ENCODE peak calls at places on chromosome 1, in five cellular contexts. S is HepG2, A is pancreas, D is A549, F is suprapubic skin. G is an unnamed sample.

GRCh38 chr1:20484526-20485462 is 1.2 kb downstream of the CAMK2N1 start:
- DNase-seq in S (no peak), A (peak; percentile 75), D (no peak), F (no peak), G (no peak)

GRCh38 chr1:186082235-186082937 is 292.7 kb downstream of the TPR start:
- DNase-seq in S (peak; percentile 73), A (no peak), D (no peak), F (peak; percentile 92), G (no peak)

GRCh38 chr1:12650001-12650421 is 6.1 kb downstream of the AADACL4 start:
- DNase-seq in S (no peak), A (no peak), D (no peak), F (no peak), G (no peak)

GRCh38 chr1:53348491-53349368 is 20.9 kb upstream of the LRP8 start:
- DNase-seq in S (no peak), A (no peak), D (no peak), F (peak; percentile 46), G (no peak)

GRCh38 chr1:1137256-1138045 is 21.6 kb upstream of the C1orf159 start:
- DNase-seq in S (no peak), A (no peak), D (no peak), F (no peak), G (no peak)

GRCh38 chr1:51792864-51793263 is 85.7 kb downstream of the NRDC start:
- DNase-seq in S (no peak), A (no peak), D (no peak), F (no peak), G (no peak)

GRCh38 chr1:59967141-59967697 is 40.6 kb upstream of the CYP2J2 start:
- DNase-seq in S (no peak), A (no peak), D (no peak), F (no peak), G (no peak)

GRCh38 chr1:167173516-167174184 is 47.0 kb upstream of the POU2F1 start:
- DNase-seq in S (no peak), A (no peak), D (no peak), F (no peak), G (no peak)

GRCh38 chr1:46508760-46509159 is 19.1 kb downstream of the DMBX1 start:
- DNase-seq in S (no peak), A (peak; percentile 16), D (no peak), F (no peak), G (no peak)

GRCh38 chr1:221841291-221841982 is 99.5 kb upstream of the DUSP10 start:
- DNase-seq in S (no peak), A (no peak), D (no peak), F (no peak), G (no peak)

GRCh38 chr1:155184835-155185782 is 11.5 kb downstream of the TRIM46 start:
- DNase-seq in S (no peak), A (peak; percentile 95), D (no peak), F (peak; percentile 66), G (no peak)

GRCh38 chr1:53295295-53295694 is 32.6 kb downstream of the LRP8 start:
- DNase-seq in S (no peak), A (no peak), D (no peak), F (no peak), G (no peak)

GRCh38 chr1:40948741-40949528 is 30.6 kb upstream of the CTPS1 start:
- DNase-seq in S (peak; percentile 77), A (no peak), D (peak; percentile 55), F (no peak), G (peak; percentile 70)

GRCh38 chr1:55353709-55354620 is 138.8 kb upstream of the USP24 start:
- DNase-seq in S (no peak), A (no peak), D (no peak), F (no peak), G (no peak)

GRCh38 chr1:226738421-226738994 is 574 bp downstream of the ITPKB start:
- DNase-seq in S (no peak), A (peak; percentile 77), D (no peak), F (no peak), G (no peak)

GRCh38 chr1:154129392-154129970 is 25.4 kb downstream of the NUP210L start:
- DNase-seq in S (no peak), A (no peak), D (no peak), F (no peak), G (no peak)

GRCh38 chr1:94619731-94620130 is 78.2 kb upstream of the F3 start:
- DNase-seq in S (no peak), A (no peak), D (no peak), F (no peak), G (no peak)

GRCh38 chr1:241837901-241838300 is 10.1 kb upstream of the EXO1 start:
- DNase-seq in S (no peak), A (no peak), D (no peak), F (no peak), G (no peak)

GRCh38 chr1:179155615-179156014 is 73.7 kb downstream of the TOR3A start:
- DNase-seq in S (no peak), A (no peak), D (no peak), F (no peak), G (no peak)

GRCh38 chr1:163265547-163265946 is 56.2 kb upstream of the NUF2 start:
- DNase-seq in S (no peak), A (no peak), D (no peak), F (no peak), G (no peak)

GRCh38 chr1:116232989-116233514 is 121.9 kb downstream of the MAB21L3 start:
- DNase-seq in S (no peak), A (no peak), D (no peak), F (no peak), G (no peak)

GRCh38 chr1:155309423-155310021 is 856 bp downstream of the FDPS start:
- DNase-seq in S (no peak), A (peak; percentile 89), D (no peak), F (no peak), G (no peak)

GRCh38 chr1:69567847-69568434 is at the start of gene LRRC7:
- DNase-seq in S (no peak), A (peak; percentile 77), D (no peak), F (peak; percentile 57), G (no peak)

GRCh38 chr1:231590453-231591198 is 36.0 kb upstream of the DISC1 start:
- DNase-seq in S (peak; percentile 44), A (no peak), D (peak; percentile 35), F (no peak), G (peak; percentile 48)

GRCh38 chr1:240190881-240191385 is 99.2 kb downstream of the FMN2 start:
- DNase-seq in S (peak; percentile 2), A (no peak), D (peak; percentile 63), F (no peak), G (no peak)

GRCh38 chr1:53148123-53148522 is 5.7 kb upstream of the SLC1A7 start:
- DNase-seq in S (no peak), A (no peak), D (no peak), F (no peak), G (no peak)

GRCh38 chr1:1122078-1122811 is 6.4 kb upstream of the C1orf159 start:
- DNase-seq in S (peak; percentile 52), A (peak; percentile 96), D (peak; percentile 76), F (no peak), G (peak; percentile 52)

GRCh38 chr1:56050911-56051310 is 528.5 kb downstream of the PLPP3 start:
- DNase-seq in S (no peak), A (no peak), D (no peak), F (no peak), G (no peak)

GRCh38 chr1:15994590-15995351 is 9.3 kb upstream of the SRARP start:
- DNase-seq in S (peak; percentile 56), A (peak; percentile 79), D (peak; percentile 64), F (peak; percentile 71), G (no peak)

GRCh38 chr1:106536741-106537140 is 519.7 kb upstream of the PRMT6 start:
- DNase-seq in S (no peak), A (no peak), D (no peak), F (no peak), G (no peak)

GRCh38 chr1:205330161-205330560 is 8.6 kb upstream of the NUAK2 start:
- DNase-seq in S (no peak), A (no peak), D (no peak), F (no peak), G (no peak)

GRCh38 chr1:6884652-6885153 is 99.4 kb downstream of the CAMTA1 start:
- DNase-seq in S (peak; percentile 20), A (no peak), D (no peak), F (no peak), G (no peak)

GRCh38 chr1:6889875-6890480 is 104.7 kb downstream of the CAMTA1 start:
- DNase-seq in S (peak; percentile 66), A (no peak), D (peak; percentile 14), F (no peak), G (no peak)

GRCh38 chr1:6888870-6889269 is 103.6 kb downstream of the CAMTA1 start:
- DNase-seq in S (no peak), A (no peak), D (no peak), F (no peak), G (no peak)

GRCh38 chr1:6890686-6891085 is 105.4 kb downstream of the CAMTA1 start:
- DNase-seq in S (no peak), A (no peak), D (no peak), F (no peak), G (no peak)

GRCh38 chr1:6888268-6888667 is 103.0 kb downstream of the CAMTA1 start:
- DNase-seq in S (no peak), A (no peak), D (no peak), F (no peak), G (no peak)
- H3K4me1 ChIP-seq in S (peaks cover 17% of the 10 kb centered on the region), A (no peaks in the 10 kb centered on the region), D (peaks cover 21% of the 10 kb centered on the region), F (no peaks in the 10 kb centered on the region), G (no peaks in the 10 kb centered on the region)

DNA sequence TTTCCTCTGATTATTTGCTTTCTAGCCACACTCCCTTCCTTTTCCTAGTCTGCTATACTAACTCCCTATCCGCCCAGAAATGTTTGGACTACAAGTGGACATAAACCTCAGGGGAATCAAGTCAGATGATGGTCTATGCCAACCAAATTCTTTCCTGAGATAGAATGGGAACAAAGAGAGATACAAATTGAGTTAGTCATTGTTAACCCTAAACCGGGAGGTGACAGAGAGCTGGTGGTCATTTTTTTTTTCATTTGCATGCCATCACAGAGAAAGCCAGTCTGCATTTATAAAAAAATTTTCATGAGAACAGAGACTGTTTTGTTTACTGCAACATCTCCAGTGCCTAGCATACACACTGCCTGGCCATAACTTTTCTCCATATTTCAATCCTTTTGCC is 35.0 kb downstream of the MYSM1 start:
- DNase-seq in S (no peak), A (no peak), D (no peak), F (no peak), G (no peak)
- H3K27ac ChIP-seq in S (no peak overlapping the region), A (no peak overlapping the region), D (no peak overlapping the region), F (no peak overlapping the region), G (no peak overlapping the region)

DNA sequence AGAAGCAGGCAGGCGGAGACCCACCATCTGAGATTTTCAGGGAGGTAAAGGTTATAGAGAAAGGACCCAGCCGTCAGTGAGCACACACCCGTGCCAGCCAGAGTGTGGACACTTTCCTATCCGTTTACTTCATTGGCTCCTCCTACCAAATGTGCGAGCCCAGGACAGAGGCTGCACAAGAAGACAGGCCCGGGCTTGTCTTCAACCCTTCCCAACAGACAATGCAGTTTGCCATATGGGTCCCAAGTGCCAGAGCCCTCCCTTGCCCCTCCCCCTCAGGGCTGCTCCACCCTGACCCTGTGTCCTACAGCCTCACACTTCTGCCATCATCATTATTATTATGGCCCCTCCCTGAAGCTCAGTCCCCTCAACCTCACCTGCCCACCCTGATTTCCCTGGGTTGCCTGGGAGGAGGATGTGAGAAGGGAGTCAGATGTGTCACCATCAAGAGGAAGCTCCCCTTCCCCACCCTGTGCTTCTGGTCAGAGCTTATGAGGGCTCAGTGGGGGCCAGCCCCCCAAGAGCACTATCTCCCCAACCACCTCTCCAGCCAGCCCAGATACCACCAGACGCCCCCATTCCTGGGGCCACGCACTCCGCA is 9.4 kb downstream of the LAPTM5 start:
- DNase-seq in S (no peak), A (peak; percentile 12), D (no peak), F (no peak), G (no peak)
- H3K4me1 ChIP-seq in S (peaks cover 72% of the 10 kb centered on the region), A (no peaks in the 10 kb centered on the region), D (peaks cover 9% of the 10 kb centered on the region), F (peaks cover 54% of the 10 kb centered on the region), G (no peaks in the 10 kb centered on the region)

GRCh38 chr1:112359961-112360767 is 35.9 kb upstream of the CTTNBP2NL start:
- DNase-seq in S (peak; percentile 25), A (no peak), D (no peak), F (peak; percentile 87), G (no peak)
- H3K27ac ChIP-seq in S (no peak overlapping the region), A (peak overlapping the region; percentile 33), D (no peak overlapping the region), F (peak overlapping the region; percentile 92), G (no peak overlapping the region)